ENCODE peak calls at places on chromosomes 6 and 20, in nine cellular contexts. B is colonic mucosa; C is fibroblast of mammary gland; F is C1 segment of cervical spinal cord; J is globus pallidus; V is activated CD4-positive, alpha-beta T cell treated with anti-CD3 and anti-CD28 coated beads, Interleukin-2, amount 50 U/mL, for 1 hour; G is EL; S is lung microvascular endothelial cell; H is CD8-positive, alpha-beta memory T cell. L is an unnamed sample.
A peak's percentile ranks its signal among the peaks of the same experiment; 100 is the strongest.

GRCh38 chr6:7132398-7132797 is 24.6 kb downstream of the RREB1 start:
- DNase-seq in B (no peak), J (no peak), V (no peak), S (no peak), F (no peak), C (no peak), G (no peak), H (no peak), L (no peak)

GRCh38 chr6:37059344-37060194 is 54.1 kb downstream of the FGD2 start:
- DNase-seq in B (peak; percentile 62), G (peak; percentile 97), J (peak; percentile 40), H (no peak), S (peak; percentile 92), F (no peak), V (no peak), C (peak; percentile 98), L (peak; percentile 82)

GRCh38 chr20:3235661-3236324 is 3.2 kb downstream of the SLC4A11 start:
- DNase-seq in C (peak; percentile 59), H (no peak), V (no peak), G (peak; percentile 55), J (no peak), B (no peak), F (no peak), S (peak; percentile 50), L (peak; percentile 11)

GRCh38 chr6:107740496-107741190 is 83.5 kb downstream of the SCML4 start:
- DNase-seq in V (no peak), H (peak; percentile 44), J (no peak), G (peak; percentile 9), C (no peak), F (no peak), S (no peak), B (peak; percentile 33), L (no peak)

GRCh38 chr6:3442444-3443220 is 14.2 kb downstream of the SLC22A23 start:
- DNase-seq in V (no peak), J (no peak), B (no peak), C (peak; percentile 48), F (no peak), H (no peak), G (peak; percentile 62), S (no peak), L (no peak)

GRCh38 chr6:26555505-26556262 is 17.5 kb downstream of the HMGN4 start:
- DNase-seq in B (no peak), S (no peak), C (peak; percentile 43), V (no peak), J (no peak), H (no peak), F (no peak), G (peak; percentile 48), L (no peak)

GRCh38 chr20:44309763-44310663 is 989 bp downstream of the FITM2 start:
- DNase-seq in S (peak; percentile 21), G (peak; percentile 50), F (peak; percentile 1), J (peak; percentile 2), H (peak; percentile 4), B (peak; percentile 73), V (no peak), C (peak; percentile 87), L (peak; percentile 52)

GRCh38 chr6:75489025-75489424 is 4.6 kb downstream of the FILIP1 start:
- DNase-seq in C (no peak), G (no peak), F (no peak), V (no peak), H (no peak), B (no peak), J (no peak), S (no peak), L (no peak)

GRCh38 chr20:44910690-44911262 is 916 bp downstream of the PABPC1L start:
- DNase-seq in V (no peak), J (no peak), F (no peak), B (no peak), H (no peak), S (no peak), C (no peak), G (peak; percentile 9), L (no peak)

GRCh38 chr20:16256981-16257380 is 316.3 kb downstream of the KIF16B start:
- DNase-seq in S (no peak), G (no peak), V (no peak), C (no peak), H (no peak), F (no peak), B (no peak), J (no peak), L (no peak)

GRCh38 chr6:15493437-15494168 is 169.2 kb downstream of the DTNBP1 start:
- DNase-seq in F (no peak), C (peak; percentile 66), J (no peak), S (no peak), V (no peak), B (no peak), G (peak; percentile 35), H (no peak), L (no peak)

GRCh38 chr6:53795702-53796450 is 1.1 kb downstream of the LRRC1 start:
- DNase-seq in B (peak; percentile 77), S (peak; percentile 43), G (peak; percentile 34), V (no peak), C (no peak), H (peak; percentile 17), J (peak; percentile 42), F (no peak), L (no peak)

GRCh38 chr20:4263011-4263410 is 247.7 kb upstream of the RNF24 start:
- DNase-seq in F (no peak), G (no peak), C (no peak), B (no peak), V (no peak), J (no peak), S (no peak), H (no peak), L (no peak)

GRCh38 chr20:29689411-29690225 is 1567.8 kb upstream of the DEFB115 start:
- DNase-seq in S (no peak), V (no peak), B (no peak), C (peak; percentile 1), J (no peak), F (no peak), G (no peak), H (peak; percentile 39), L (peak; percentile 42)

GRCh38 chr6:135722679-135723078 is 128.8 kb upstream of the PDE7B start:
- DNase-seq in V (no peak), H (no peak), S (peak; percentile 89), F (no peak), B (no peak), C (peak; percentile 91), J (no peak), G (peak; percentile 90), L (peak; percentile 52)

L was measured in T1000.